ENCODE peak calls at places on chromosomes 3 and 15, in eight cellular contexts. T is spleen, A is mesothelial cell of epicardium, R is A549, C is CD14-positive monocyte, M is right lobe of liver, U is heart left ventricle, N is WTC11. E is an unnamed sample.

GRCh38 chr15:66831289-66831688 is 129.3 kb downstream of the SMAD6 start:
- DNase-seq in T (no peak), A (no peak), R (no peak), C (no peak), M (no peak), U (no peak), N (no peak), E (no peak)

GRCh38 chr15:62648954-62649353 is 393.6 kb upstream of the TPM1 start:
- DNase-seq in T (no peak), A (no peak), R (no peak), C (no peak), M (no peak), U (no peak), N (no peak), E (no peak)

GRCh38 chr3:20105513-20106280 is 65.5 kb downstream of the KAT2B start:
- DNase-seq in T (no peak), A (no peak), R (no peak), C (no peak), M (no peak), U (no peak), N (no peak), E (no peak)

GRCh38 chr3:156687023-156687422 is 12.6 kb downstream of the TIPARP start:
- DNase-seq in T (no peak), A (no peak), R (no peak), C (no peak), M (no peak), U (no peak), N (no peak), E (no peak)

GRCh38 chr3:164952966-164953365 is 125.3 kb downstream of the SI start:
- DNase-seq in T (no peak), A (no peak), R (no peak), C (no peak), M (no peak), U (no peak), N (no peak), E (no peak)

GRCh38 chr3:4750306-4751056 is 228.8 kb upstream of the BHLHE40 start:
- DNase-seq in T (no peak), A (no peak), R (no peak), C (no peak), M (no peak), U (peak), N (no peak), E (no peak)

GRCh38 chr15:71789616-71790015 is 20.7 kb upstream of the NR2E3 start:
- DNase-seq in T (no peak), A (no peak), R (no peak), C (no peak), M (no peak), U (no peak), N (no peak), E (no peak)

GRCh38 chr3:38658886-38659285 is 9.4 kb upstream of the SCN5A start:
- DNase-seq in T (no peak), A (no peak), R (no peak), C (no peak), M (no peak), U (no peak), N (no peak), E (no peak)

GRCh38 chr15:89502867-89503595 is 6.6 kb upstream of the RHCG start:
- DNase-seq in T (no peak), A (peak), R (no peak), C (no peak), M (no peak), U (no peak), N (no peak), E (no peak)

GRCh38 chr3:179391906-179392305 is 44.4 kb downstream of the MFN1 start:
- DNase-seq in T (no peak), A (no peak), R (no peak), C (no peak), M (no peak), U (no peak), N (no peak), E (no peak)

GRCh38 chr15:58707397-58707796 is 42.1 kb downstream of the ADAM10 start:
- DNase-seq in T (no peak), A (no peak), R (no peak), C (no peak), M (no peak), U (no peak), N (no peak), E (no peak)

GRCh38 chr15:39591896-39592315 is 11.0 kb downstream of the THBS1 start:
- DNase-seq in T (no peak), A (no peak), R (no peak), C (no peak), M (no peak), U (no peak), N (no peak), E (no peak)

GRCh38 chr3:46368569-46368968 is 2.2 kb upstream of the CCR5 start:
- DNase-seq in T (peak), A (no peak), R (no peak), C (peak), M (peak), U (peak), N (peak), E (no peak)

GRCh38 chr15:101309436-101310162 is 14.6 kb upstream of the SNRPA1 start:
- DNase-seq in T (peak), A (no peak), R (no peak), C (no peak), M (no peak), U (peak), N (no peak), E (no peak)

GRCh38 chr3:65539620-65540019 is 499.1 kb downstream of the MAGI1 start:
- DNase-seq in T (no peak), A (no peak), R (no peak), C (no peak), M (no peak), U (no peak), N (no peak), E (no peak)

GRCh38 chr3:72306800-72307341 is 521.9 kb upstream of the PROK2 start:
- DNase-seq in T (no peak), A (peak), R (no peak), C (no peak), M (peak), U (no peak), N (peak), E (no peak)

GRCh38 chr3:100900671-100901070 is 92.5 kb downstream of the ABI3BP start:
- DNase-seq in T (no peak), A (no peak), R (no peak), C (no peak), M (no peak), U (no peak), N (no peak), E (no peak)

GRCh38 chr3:468172-468571 is 271.6 kb downstream of the CHL1 start:
- DNase-seq in T (no peak), A (no peak), R (no peak), C (no peak), M (no peak), U (no peak), N (no peak), E (no peak)

GRCh38 chr3:69095636-69096035 is 10.9 kb downstream of the ARL6IP5 start:
- DNase-seq in T (no peak), A (no peak), R (no peak), C (no peak), M (no peak), U (no peak), N (no peak), E (no peak)

GRCh38 chr3:16482770-16483531 is 30.5 kb downstream of the RFTN1 start:
- DNase-seq in T (peak), A (no peak), R (no peak), C (peak), M (no peak), U (no peak), N (peak), E (no peak)

GRCh38 chr15:86653344-86654192 is 573.9 kb downstream of the AGBL1 start:
- DNase-seq in T (no peak), A (no peak), R (no peak), C (no peak), M (no peak), U (no peak), N (no peak), E (no peak)

GRCh38 chr15:25899870-25900269 is 36.7 kb upstream of the ATP10A start:
- DNase-seq in T (no peak), A (no peak), R (no peak), C (no peak), M (no peak), U (no peak), N (no peak), E (no peak)

GRCh38 chr3:95731753-95732152 is 1082.6 kb upstream of the EPHA6 start:
- DNase-seq in T (no peak), A (no peak), R (no peak), C (no peak), M (no peak), U (no peak), N (no peak), E (no peak)

GRCh38 chr15:63374686-63375520 is 6.7 kb downstream of the CA12 start:
- DNase-seq in T (peak), A (no peak), R (no peak), C (no peak), M (no peak), U (no peak), N (no peak), E (no peak)

GRCh38 chr3:192795021-192795420 is 67.7 kb upstream of the FGF12 start:
- DNase-seq in T (no peak), A (no peak), R (no peak), C (no peak), M (no peak), U (no peak), N (no peak), E (no peak)

GRCh38 chr3:79039192-79039591 is 728.6 kb downstream of the ROBO1 start:
- DNase-seq in T (no peak), A (no peak), R (no peak), C (no peak), M (no peak), U (no peak), N (no peak), E (no peak)

GRCh38 chr3:5192568-5193319 is 5.2 kb downstream of the EDEM1 start:
- DNase-seq in T (no peak), A (no peak), R (no peak), C (no peak), M (no peak), U (no peak), N (no peak), E (no peak)

GRCh38 chr3:59953104-59953503 is 903.3 kb upstream of the CFAP20DC start:
- DNase-seq in T (no peak), A (no peak), R (no peak), C (no peak), M (no peak), U (no peak), N (no peak), E (no peak)

GRCh38 chr15:75671684-75672083 is 24.0 kb downstream of the SNX33 start:
- DNase-seq in T (no peak), A (no peak), R (no peak), C (no peak), M (no peak), U (no peak), N (no peak), E (no peak)

GRCh38 chr15:70582143-70582945 is 181.0 kb downstream of the UACA start:
- DNase-seq in T (no peak), A (no peak), R (no peak), C (no peak), M (no peak), U (no peak), N (no peak), E (no peak)

GRCh38 chr3:99023590-99024192 is 122.2 kb upstream of the DCBLD2 start:
- DNase-seq in T (no peak), A (no peak), R (peak), C (no peak), M (no peak), U (no peak), N (no peak), E (no peak)

GRCh38 chr15:71145648-71146047 is 30.4 kb downstream of the THSD4 start:
- DNase-seq in T (no peak), A (no peak), R (no peak), C (no peak), M (no peak), U (no peak), N (no peak), E (no peak)

GRCh38 chr3:184710870-184711365 is 946 bp downstream of the MAGEF1 start:
- DNase-seq in T (no peak), A (peak), R (no peak), C (no peak), M (no peak), U (no peak), N (no peak), E (no peak)

GRCh38 chr3:111617912-111618601 is 22.9 kb upstream of the ZBED2 start:
- DNase-seq in T (no peak), A (no peak), R (no peak), C (no peak), M (no peak), U (no peak), N (no peak), E (no peak)

GRCh38 chr3:111619833-111620232 is 24.7 kb upstream of the ZBED2 start:
- DNase-seq in T (no peak), A (no peak), R (no peak), C (no peak), M (no peak), U (no peak), N (no peak), E (no peak)

GRCh38 chr3:111618945-111619344 is 23.8 kb upstream of the ZBED2 start:
- DNase-seq in T (no peak), A (no peak), R (no peak), C (no peak), M (no peak), U (no peak), N (no peak), E (no peak)

GRCh38 chr3:111617406-111617805 is 22.3 kb upstream of the ZBED2 start:
- DNase-seq in T (no peak), A (no peak), R (no peak), C (no peak), M (no peak), U (no peak), N (no peak), E (no peak)

GRCh38 chr3:111621535-111621934 is 26.4 kb upstream of the ZBED2 start:
- DNase-seq in T (no peak), A (no peak), R (no peak), C (no peak), M (no peak), U (no peak), N (peak), E (no peak)
- TF ChIP-seq CTCF in T (no peak), A (no peak), R (peak), C (no peak), M (no peak), U (peak), N (peak), E (peak)

DNA sequence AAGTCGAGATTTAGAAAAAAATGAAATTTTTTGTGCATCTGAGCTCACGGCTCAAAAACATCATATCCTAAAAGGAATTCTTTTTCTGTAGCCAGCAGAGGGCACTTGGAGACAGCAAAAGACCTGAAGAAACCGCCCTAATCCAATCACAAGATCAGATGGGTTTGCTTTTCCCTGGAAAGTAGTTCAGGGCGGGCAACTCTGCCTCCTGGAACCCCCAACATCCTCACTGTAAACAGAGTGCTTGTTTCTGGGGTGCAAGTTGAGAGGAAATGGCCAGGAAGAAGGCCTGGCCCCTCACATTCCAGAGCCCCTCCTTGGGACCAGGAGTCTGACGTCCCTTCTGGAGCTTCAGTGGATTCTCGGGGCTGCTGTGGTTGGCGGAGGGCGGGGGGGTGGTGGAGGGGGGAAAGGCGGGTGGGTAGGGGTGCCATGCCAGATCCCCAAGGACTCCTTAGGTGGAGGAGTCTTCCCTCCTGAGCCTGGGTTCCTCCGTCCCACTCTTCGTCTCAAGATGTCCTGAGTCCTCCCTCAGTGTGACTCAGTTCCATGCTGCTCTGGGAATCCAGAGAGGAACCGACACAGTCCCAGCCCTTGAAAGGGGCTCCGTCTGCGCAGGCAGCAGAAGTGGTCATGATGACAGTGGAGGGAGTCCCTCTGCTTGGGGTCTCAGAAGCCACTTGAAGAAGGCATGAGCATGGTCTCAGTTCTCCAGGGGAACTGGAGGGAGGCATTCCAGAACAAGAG is 35.9 kb downstream of the CCK start:
- DNase-seq in T (no peak), A (no peak), R (peak), C (no peak), M (no peak), U (no peak), N (no peak), E (no peak)
- TF ChIP-seq CTCF in T (no peak), A (peak), R (peak), C (peak), M (peak), U (peak), N (peak), E (peak)

GRCh38 chr3:13916375-13916774 is 36.5 kb upstream of the WNT7A start:
- DNase-seq in T (no peak), A (no peak), R (no peak), C (no peak), M (no peak), U (no peak), N (no peak), E (no peak)
- TF ChIP-seq CTCF in T (no peak), A (peak), R (no peak), C (no peak), M (no peak), U (no peak), N (no peak), E (no peak)

GRCh38 chr3:195257454-195258448 is 13.2 kb downstream of the XXYLT1 start:
- DNase-seq in T (peak), A (peak), R (no peak), C (no peak), M (no peak), U (no peak), N (no peak), E (no peak)

GRCh38 chr3:195260286-195260905 is 10.6 kb downstream of the XXYLT1 start:
- DNase-seq in T (no peak), A (peak), R (no peak), C (peak), M (peak), U (no peak), N (peak), E (no peak)

GRCh38 chr3:195259146-195259563 is 11.8 kb downstream of the XXYLT1 start:
- DNase-seq in T (peak), A (no peak), R (peak), C (no peak), M (no peak), U (no peak), N (no peak), E (no peak)

GRCh38 chr3:195258449-195259145 is 12.4 kb downstream of the XXYLT1 start:
- DNase-seq in T (peak), A (peak), R (no peak), C (no peak), M (no peak), U (no peak), N (no peak), E (no peak)

GRCh38 chr3:195259564-195260285 is 11.2 kb downstream of the XXYLT1 start:
- DNase-seq in T (peak), A (peak), R (peak), C (peak), M (peak), U (peak), N (peak), E (peak)
- TF ChIP-seq CTCF in T (no peak), A (peak), R (peak), C (peak), M (peak), U (peak), N (peak), E (peak)

GRCh38 chr3:47850062-47850802 is 47.3 kb downstream of the DHX30 start:
- DNase-seq in T (peak), A (no peak), R (no peak), C (no peak), M (no peak), U (no peak), N (no peak), E (no peak)
- TF ChIP-seq CTCF in T (no peak), A (no peak), R (peak), C (peak), M (peak), U (no peak), N (peak), E (peak)

GRCh38 chr3:129343643-129344360 is 65.1 kb downstream of the HMCES start:
- DNase-seq in T (no peak), A (no peak), R (peak), C (no peak), M (peak), U (no peak), N (peak), E (no peak)
- TF ChIP-seq CTCF in T (peak), A (peak), R (peak), C (peak), M (peak), U (peak), N (no peak), E (peak)

GRCh38 chr3:136860541-136860940 is 1.5 kb upstream of the NCK1 start:
- DNase-seq in T (no peak), A (no peak), R (no peak), C (no peak), M (no peak), U (no peak), N (no peak), E (no peak)

GRCh38 chr3:136858381-136858780 is 3.6 kb upstream of the NCK1 start:
- DNase-seq in T (no peak), A (no peak), R (no peak), C (no peak), M (no peak), U (peak), N (no peak), E (no peak)

GRCh38 chr3:136862611-136862951 is 573 bp downstream of the NCK1 start:
- DNase-seq in T (no peak), A (no peak), R (peak), C (peak), M (peak), U (no peak), N (peak), E (no peak)

GRCh38 chr3:136862953-136863352 is 945 bp downstream of the NCK1 start:
- DNase-seq in T (no peak), A (no peak), R (no peak), C (no peak), M (no peak), U (no peak), N (no peak), E (no peak)

DNA sequence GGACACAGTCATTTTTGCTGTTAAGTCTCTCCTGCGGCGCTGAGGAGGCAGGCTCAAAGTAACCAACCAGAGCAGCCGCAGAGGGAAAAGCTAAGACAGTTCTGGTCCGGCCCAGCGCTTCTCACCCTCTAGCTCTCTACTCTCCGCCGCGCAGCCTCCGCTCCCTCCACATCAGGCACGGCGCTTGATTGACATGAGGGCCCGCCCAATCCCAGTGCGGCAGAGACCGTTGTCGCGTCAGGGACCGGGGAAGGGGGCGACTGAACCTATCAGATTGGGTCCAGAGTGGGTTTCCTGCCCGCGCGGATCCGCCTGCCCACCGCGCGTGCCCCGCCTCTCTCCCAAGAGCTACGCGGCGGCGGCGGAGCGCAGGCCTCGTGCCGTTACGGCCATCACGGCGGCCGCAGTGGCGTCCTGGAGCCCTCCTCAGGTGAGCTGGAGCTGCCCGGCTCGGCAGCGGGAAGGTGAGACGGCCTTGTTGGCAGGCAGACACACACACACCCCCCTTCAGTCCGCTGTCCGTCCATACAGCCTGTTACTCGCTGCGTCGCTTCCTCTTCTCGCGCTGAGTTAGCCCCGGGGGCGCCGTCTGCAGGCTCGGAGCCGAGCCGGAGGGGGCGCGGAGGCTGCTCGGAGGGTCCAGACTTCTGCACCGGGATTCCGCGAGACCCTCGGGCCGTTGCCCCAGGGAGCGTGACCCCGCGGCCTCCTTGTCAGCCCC is at the start of gene NCK1:
- DNase-seq in T (peak), A (peak), R (peak), C (peak), M (peak), U (peak), N (peak), E (peak)
- TF ChIP-seq CTCF in T (peak), A (no peak), R (no peak), C (no peak), M (no peak), U (no peak), N (no peak), E (no peak)